ENCODE peak calls at places on chromosomes 13 and 19, in six cellular contexts. One of them, this sample, is unnamed.

GRCh38 chr13:42760949-42761348 is 20.4 kb upstream of the FAM216B start:
- DNase-seq in neuronal stem cell: no peak
- DNase-seq in mesendoderm: no peak
- DNase-seq in mesenchymal stem cell: no peak
- DNase-seq in H9: no peak
- DNase-seq in trophoblast cell: peak
- DNase-seq in this sample: peak

GRCh38 chr19:10747674-10748073 is 29.8 kb downstream of the DNM2 start:
- DNase-seq in mesenchymal stem cell: no peak
- DNase-seq in mesendoderm: no peak
- DNase-seq in trophoblast cell: no peak
- DNase-seq in neuronal stem cell: no peak
- DNase-seq in H9: no peak
- DNase-seq in this sample: no peak

GRCh38 chr13:93296584-93296983 is 70.0 kb downstream of the GPC6 start:
- DNase-seq in neuronal stem cell: no peak
- DNase-seq in trophoblast cell: no peak
- DNase-seq in mesendoderm: no peak
- DNase-seq in H9: no peak
- DNase-seq in mesenchymal stem cell: no peak
- DNase-seq in this sample: peak

GRCh38 chr13:46369506-46370268 is 17.4 kb downstream of the RUBCNL start:
- DNase-seq in mesendoderm: no peak
- DNase-seq in neuronal stem cell: no peak
- DNase-seq in trophoblast cell: peak
- DNase-seq in H9: no peak
- DNase-seq in mesenchymal stem cell: peak
- DNase-seq in this sample: peak

GRCh38 chr13:36421447-36421846 is 10.8 kb upstream of the CCNA1 start:
- DNase-seq in H9: no peak
- DNase-seq in trophoblast cell: no peak
- DNase-seq in neuronal stem cell: no peak
- DNase-seq in mesendoderm: no peak
- DNase-seq in mesenchymal stem cell: no peak
- DNase-seq in this sample: no peak

GRCh38 chr19:32469796-32470195 is 64.2 kb downstream of the DPY19L3 start:
- DNase-seq in neuronal stem cell: no peak
- DNase-seq in mesendoderm: no peak
- DNase-seq in H9: no peak
- DNase-seq in trophoblast cell: no peak
- DNase-seq in mesenchymal stem cell: no peak
- DNase-seq in this sample: peak

GRCh38 chr13:105346141-105346766 is 1189.2 kb downstream of the EFNB2 start:
- DNase-seq in H9: no peak
- DNase-seq in trophoblast cell: peak
- DNase-seq in mesenchymal stem cell: peak
- DNase-seq in mesendoderm: no peak
- DNase-seq in neuronal stem cell: no peak
- DNase-seq in this sample: peak

GRCh38 chr13:22198656-22199217 is 527.9 kb downstream of the FGF9 start:
- DNase-seq in mesenchymal stem cell: peak
- DNase-seq in H9: no peak
- DNase-seq in mesendoderm: no peak
- DNase-seq in trophoblast cell: no peak
- DNase-seq in neuronal stem cell: no peak
- DNase-seq in this sample: no peak

GRCh38 chr19:13964776-13965175 is 12.5 kb downstream of the DCAF15 start:
- DNase-seq in mesendoderm: no peak
- DNase-seq in H9: no peak
- DNase-seq in trophoblast cell: no peak
- DNase-seq in neuronal stem cell: no peak
- DNase-seq in mesenchymal stem cell: peak
- DNase-seq in this sample: peak

GRCh38 chr19:38210458-38210987 is 13.5 kb downstream of the DPF1 start:
- DNase-seq in H9: peak
- DNase-seq in neuronal stem cell: peak
- DNase-seq in trophoblast cell: no peak
- DNase-seq in mesenchymal stem cell: peak
- DNase-seq in mesendoderm: peak
- DNase-seq in this sample: peak

GRCh38 chr19:1401138-1401888 is at the start of gene GAMT:
- DNase-seq in trophoblast cell: peak
- DNase-seq in mesenchymal stem cell: peak
- DNase-seq in H9: no peak
- DNase-seq in mesendoderm: peak
- DNase-seq in neuronal stem cell: peak
- DNase-seq in this sample: no peak

GRCh38 chr13:27639186-27639585 is 17.5 kb downstream of the POLR1D start:
- DNase-seq in neuronal stem cell: no peak
- DNase-seq in trophoblast cell: no peak
- DNase-seq in mesendoderm: no peak
- DNase-seq in mesenchymal stem cell: no peak
- DNase-seq in H9: no peak
- DNase-seq in this sample: no peak

GRCh38 chr19:38667552-38668205 is 20.2 kb downstream of the ACTN4 start:
- DNase-seq in mesenchymal stem cell: peak
- DNase-seq in neuronal stem cell: no peak
- DNase-seq in H9: no peak
- DNase-seq in trophoblast cell: no peak
- DNase-seq in mesendoderm: no peak
- DNase-seq in this sample: peak

GRCh38 chr13:114143806-114144605 is 11.6 kb upstream of the RASA3 start:
- DNase-seq in H9: peak
- DNase-seq in trophoblast cell: no peak
- DNase-seq in mesendoderm: peak
- DNase-seq in mesenchymal stem cell: no peak
- DNase-seq in neuronal stem cell: no peak
- DNase-seq in this sample: no peak

GRCh38 chr19:54325194-54325621 is 12.2 kb upstream of the LILRA5 start:
- DNase-seq in H9: no peak
- DNase-seq in mesenchymal stem cell: no peak
- DNase-seq in neuronal stem cell: peak
- DNase-seq in trophoblast cell: peak
- DNase-seq in mesendoderm: peak
- DNase-seq in this sample: peak

GRCh38 chr19:6210091-6210490 is 69.7 kb downstream of the MLLT1 start:
- DNase-seq in H9: no peak
- DNase-seq in mesenchymal stem cell: no peak
- DNase-seq in neuronal stem cell: no peak
- DNase-seq in trophoblast cell: no peak
- DNase-seq in mesendoderm: no peak
- DNase-seq in this sample: no peak

GRCh38 chr19:13029893-13030292 is 34.6 kb downstream of the NFIX start:
- DNase-seq in H9: peak
- DNase-seq in neuronal stem cell: no peak
- DNase-seq in mesenchymal stem cell: no peak
- DNase-seq in trophoblast cell: no peak
- DNase-seq in mesendoderm: no peak
- DNase-seq in this sample: no peak

GRCh38 chr19:17424743-17425365 is 5.0 kb downstream of the MVB12A start:
- DNase-seq in trophoblast cell: peak
- DNase-seq in H9: peak
- DNase-seq in neuronal stem cell: peak
- DNase-seq in mesendoderm: peak
- DNase-seq in mesenchymal stem cell: peak
- DNase-seq in this sample: peak

GRCh38 chr13:32426191-32426980 is 1.5 kb downstream of the N4BP2L1 start:
- DNase-seq in neuronal stem cell: no peak
- DNase-seq in trophoblast cell: peak
- DNase-seq in mesendoderm: no peak
- DNase-seq in H9: no peak
- DNase-seq in mesenchymal stem cell: peak
- DNase-seq in this sample: no peak

GRCh38 chr13:50745542-50745941 is 98.0 kb downstream of the DLEU7 start:
- DNase-seq in mesenchymal stem cell: no peak
- DNase-seq in trophoblast cell: no peak
- DNase-seq in neuronal stem cell: no peak
- DNase-seq in mesendoderm: no peak
- DNase-seq in H9: no peak
- DNase-seq in this sample: no peak

GRCh38 chr19:48613024-48613851 is 1.6 kb downstream of the FAM83E start:
- DNase-seq in mesenchymal stem cell: no peak
- DNase-seq in H9: peak
- DNase-seq in mesendoderm: no peak
- DNase-seq in trophoblast cell: no peak
- DNase-seq in neuronal stem cell: no peak
- DNase-seq in this sample: no peak

GRCh38 chr13:114282143-114282685 is 813 bp downstream of the UPF3A start:
- DNase-seq in H9: peak
- DNase-seq in neuronal stem cell: peak
- DNase-seq in mesendoderm: no peak
- DNase-seq in mesenchymal stem cell: peak
- DNase-seq in trophoblast cell: peak
- DNase-seq in this sample: peak

GRCh38 chr19:33279430-33280350 is 22.6 kb downstream of the CEBPA start:
- DNase-seq in mesenchymal stem cell: no peak
- DNase-seq in mesendoderm: no peak
- DNase-seq in H9: no peak
- DNase-seq in neuronal stem cell: no peak
- DNase-seq in trophoblast cell: no peak
- DNase-seq in this sample: no peak

GRCh38 chr19:33812388-33813330 is 16.0 kb downstream of the KCTD15 start:
- DNase-seq in H9: no peak
- DNase-seq in trophoblast cell: no peak
- DNase-seq in mesendoderm: no peak
- DNase-seq in mesenchymal stem cell: no peak
- DNase-seq in neuronal stem cell: no peak
- DNase-seq in this sample: no peak

DNA sequence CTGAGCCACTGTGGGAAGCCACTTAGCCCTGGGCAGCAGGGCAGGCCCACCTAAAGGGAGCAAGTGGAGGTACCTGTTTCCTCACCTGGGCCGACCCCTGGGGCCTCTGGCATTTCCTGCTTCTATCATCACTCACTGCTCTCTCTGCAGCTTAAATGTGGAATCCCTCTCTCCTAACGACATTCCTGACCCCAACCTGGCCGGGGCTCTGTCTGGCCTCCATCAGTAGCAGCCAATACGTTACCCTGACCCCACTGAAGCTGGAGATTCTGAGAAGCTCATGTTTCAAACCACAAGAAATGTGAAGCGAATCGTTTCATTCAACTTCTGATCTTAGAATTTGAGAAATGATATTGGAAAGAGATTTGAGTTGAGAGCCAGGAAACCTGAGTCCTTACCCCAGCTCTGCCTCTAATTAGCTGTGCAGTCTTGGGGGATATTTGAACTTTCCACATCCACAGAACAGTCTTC is 39.9 kb downstream of the DOCK9 start:
- DNase-seq in mesenchymal stem cell: no peak
- DNase-seq in neuronal stem cell: no peak
- DNase-seq in trophoblast cell: no peak
- DNase-seq in H9: peak
- DNase-seq in mesendoderm: peak
- DNase-seq in this sample: peak
- H2BK5ac ChIP-seq in mesenchymal stem cell: no peak
- H2BK5ac ChIP-seq in neuronal stem cell: no peak
- H2BK5ac ChIP-seq in trophoblast cell: peak
- H2BK5ac ChIP-seq in H9: no peak
- H2BK5ac ChIP-seq in mesendoderm: no peak
- H2BK5ac ChIP-seq in this sample: no peak

DNA sequence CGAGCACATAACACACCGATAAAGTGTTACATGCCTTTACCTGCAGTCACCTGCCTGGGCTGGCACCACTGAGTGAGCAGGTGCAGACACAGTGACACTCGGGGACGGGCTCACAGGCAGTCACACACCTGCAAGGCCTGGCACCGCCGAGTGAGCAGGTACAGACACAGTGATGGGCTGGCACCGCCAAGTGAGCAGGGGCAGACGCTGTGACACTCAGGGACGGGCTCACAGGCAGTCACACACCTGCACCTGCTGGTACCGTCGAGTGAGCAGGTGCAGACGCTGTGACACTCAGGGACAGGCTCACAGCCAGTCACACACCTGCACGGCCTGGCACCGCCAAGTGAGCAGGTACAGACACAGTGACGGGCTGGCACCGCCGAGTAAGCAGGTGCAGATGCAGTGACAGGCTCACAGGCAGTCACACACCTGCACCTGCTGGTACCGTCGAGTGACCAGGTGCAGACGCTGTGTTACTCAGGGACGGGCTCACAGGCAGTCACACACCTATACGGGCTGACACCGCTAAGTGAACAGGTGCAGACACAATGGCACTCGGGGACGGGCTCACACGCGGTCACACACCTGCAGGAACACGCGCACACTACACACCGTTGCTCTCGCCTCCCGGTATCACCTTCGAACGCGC is 470 bp downstream of the ZNF835 start:
- DNase-seq in mesendoderm: no peak
- DNase-seq in neuronal stem cell: peak
- DNase-seq in mesenchymal stem cell: no peak
- DNase-seq in trophoblast cell: peak
- DNase-seq in H9: no peak
- DNase-seq in this sample: no peak
- H2BK5ac ChIP-seq in mesendoderm: no peak
- H2BK5ac ChIP-seq in neuronal stem cell: peak
- H2BK5ac ChIP-seq in mesenchymal stem cell: no peak
- H2BK5ac ChIP-seq in trophoblast cell: no peak
- H2BK5ac ChIP-seq in H9: no peak
- H2BK5ac ChIP-seq in this sample: no peak

DNA sequence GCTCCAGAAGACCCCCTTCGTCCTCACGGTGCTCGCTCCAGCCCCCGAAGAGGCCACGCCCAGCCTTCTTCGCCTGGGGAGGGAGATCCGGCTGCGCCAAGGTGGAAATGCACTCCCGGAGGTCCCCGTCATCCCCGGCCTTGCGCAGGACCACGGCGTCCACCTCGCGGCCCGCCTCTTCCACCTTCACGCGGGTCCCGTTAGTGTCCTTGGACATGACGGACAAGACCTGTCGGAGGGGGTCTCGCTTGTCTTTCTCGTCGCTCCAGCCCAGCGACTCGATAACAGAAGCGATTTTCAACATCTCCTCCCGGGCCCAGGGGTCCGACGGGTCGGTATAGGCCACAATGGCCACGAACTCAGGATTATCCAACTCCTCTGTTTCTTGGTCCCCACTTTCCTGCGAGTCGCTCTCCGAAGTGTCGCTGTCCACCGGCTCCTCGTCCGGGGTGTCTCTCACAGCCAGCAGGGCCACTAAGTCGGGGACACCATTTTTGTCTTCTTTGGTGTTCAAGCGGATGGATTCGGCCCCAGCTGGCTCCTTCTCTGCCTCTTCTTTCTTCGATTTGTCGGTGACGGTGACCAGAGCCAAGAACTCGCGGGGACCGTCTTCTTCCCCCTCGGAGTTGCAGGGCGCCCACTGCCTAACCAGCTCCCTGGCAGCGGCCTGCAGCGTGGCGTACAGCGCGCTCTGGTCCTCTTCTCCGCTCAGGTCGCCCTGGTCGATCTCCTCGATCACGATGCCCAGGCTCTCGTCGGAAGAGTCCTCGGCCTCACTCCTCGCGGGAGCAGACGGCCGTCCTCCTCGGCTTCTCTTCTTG is 1.3 kb downstream of the PNMA8B start:
- DNase-seq in trophoblast cell: no peak
- DNase-seq in neuronal stem cell: no peak
- DNase-seq in mesendoderm: no peak
- DNase-seq in mesenchymal stem cell: no peak
- DNase-seq in H9: no peak
- DNase-seq in this sample: no peak
- H2BK5ac ChIP-seq in trophoblast cell: no peak
- H2BK5ac ChIP-seq in neuronal stem cell: peak
- H2BK5ac ChIP-seq in mesendoderm: no peak
- H2BK5ac ChIP-seq in mesenchymal stem cell: no peak
- H2BK5ac ChIP-seq in H9: no peak
- H2BK5ac ChIP-seq in this sample: no peak

GRCh38 chr19:18483119-18483518 is 38.8 kb downstream of the ELL start:
- DNase-seq in mesendoderm: no peak
- DNase-seq in neuronal stem cell: no peak
- DNase-seq in trophoblast cell: no peak
- DNase-seq in H9: no peak
- DNase-seq in mesenchymal stem cell: no peak
- DNase-seq in this sample: no peak
- H2BK5ac ChIP-seq in mesendoderm: no peak
- H2BK5ac ChIP-seq in neuronal stem cell: no peak
- H2BK5ac ChIP-seq in trophoblast cell: no peak
- H2BK5ac ChIP-seq in H9: no peak
- H2BK5ac ChIP-seq in mesenchymal stem cell: no peak
- H2BK5ac ChIP-seq in this sample: no peak

This sample was measured in IMR-90.